ENCODE peak calls at places on chromosomes 6 and 20, in nine cellular contexts. Z, Y, E, N, J, O, U, K and B are unnamed samples.

GRCh38 chr6:42046491-42047219 is 3.7 kb upstream of the TAF8 start:
- DNase-seq in Z (no peak), Y (no peak), E (no peak), N (no peak), J (no peak), O (no peak), U (no peak), K (peak; percentile 55), B (no peak)

GRCh38 chr6:14241255-14242070 is 123.9 kb downstream of the CD83 start:
- DNase-seq in Z (peak; percentile 20), Y (no peak), E (no peak), N (no peak), J (no peak), O (no peak), U (no peak), K (no peak), B (no peak)

GRCh38 chr6:133631421-133631820 is 257.5 kb upstream of the TCF21 start:
- DNase-seq in Z (no peak), Y (no peak), E (no peak), N (no peak), J (no peak), O (no peak), U (no peak), K (no peak), B (no peak)

GRCh38 chr6:26105109-26105730 is 18.0 kb downstream of the HFE start:
- DNase-seq in Z (no peak), Y (no peak), E (no peak), N (no peak), J (no peak), O (no peak), U (no peak), K (no peak), B (no peak)

GRCh38 chr6:53115741-53116140 is 32.9 kb downstream of the GCM1 start:
- DNase-seq in Z (no peak), Y (no peak), E (no peak), N (no peak), J (no peak), O (no peak), U (no peak), K (no peak), B (no peak)

GRCh38 chr20:34983995-34984735 is 28.5 kb downstream of the MYH7B start:
- DNase-seq in Z (peak; percentile 65), Y (no peak), E (peak; percentile 69), N (peak; percentile 45), J (peak; percentile 21), O (peak; percentile 41), U (no peak), K (no peak), B (no peak)

GRCh38 chr6:45855642-45856408 is 159.8 kb downstream of the CLIC5 start:
- DNase-seq in Z (no peak), Y (no peak), E (no peak), N (no peak), J (no peak), O (no peak), U (no peak), K (no peak), B (no peak)

GRCh38 chr6:131660195-131660594 is 23.1 kb downstream of the ENPP3 start:
- DNase-seq in Z (no peak), Y (no peak), E (no peak), N (no peak), J (no peak), O (no peak), U (no peak), K (no peak), B (no peak)

GRCh38 chr20:15375836-15376235 is 1038.4 kb upstream of the FLRT3 start:
- DNase-seq in Z (no peak), Y (no peak), E (no peak), N (no peak), J (no peak), O (no peak), U (no peak), K (no peak), B (no peak)

GRCh38 chr6:105161411-105161810 is 18.4 kb downstream of the POPDC3 start:
- DNase-seq in Z (no peak), Y (no peak), E (no peak), N (no peak), J (no peak), O (no peak), U (no peak), K (no peak), B (no peak)

GRCh38 chr6:139062921-139063320 is 34.4 kb downstream of the ABRACL start:
- DNase-seq in Z (no peak), Y (no peak), E (no peak), N (no peak), J (no peak), O (no peak), U (no peak), K (no peak), B (no peak)

GRCh38 chr20:37356387-37356786 is 10.4 kb downstream of the SRC start:
- DNase-seq in Z (no peak), Y (no peak), E (no peak), N (no peak), J (peak; percentile 65), O (no peak), U (peak; percentile 76), K (no peak), B (no peak)

GRCh38 chr6:156779206-156780116 is 2.3 kb downstream of the ARID1B start:
- DNase-seq in Z (peak; percentile 63), Y (peak; percentile 26), E (peak; percentile 88), N (no peak), J (peak; percentile 64), O (peak; percentile 54), U (peak; percentile 58), K (peak; percentile 64), B (no peak)

GRCh38 chr20:8790442-8791074 is 278.3 kb upstream of the PLCB4 start:
- DNase-seq in Z (no peak), Y (no peak), E (no peak), N (no peak), J (no peak), O (peak; percentile 63), U (peak; percentile 36), K (peak; percentile 19), B (no peak)

GRCh38 chr6:36752886-36753506 is 55.4 kb downstream of the RAB44 start:
- DNase-seq in Z (no peak), Y (no peak), E (no peak), N (no peak), J (no peak), O (peak; percentile 67), U (no peak), K (no peak), B (no peak)

DNA sequence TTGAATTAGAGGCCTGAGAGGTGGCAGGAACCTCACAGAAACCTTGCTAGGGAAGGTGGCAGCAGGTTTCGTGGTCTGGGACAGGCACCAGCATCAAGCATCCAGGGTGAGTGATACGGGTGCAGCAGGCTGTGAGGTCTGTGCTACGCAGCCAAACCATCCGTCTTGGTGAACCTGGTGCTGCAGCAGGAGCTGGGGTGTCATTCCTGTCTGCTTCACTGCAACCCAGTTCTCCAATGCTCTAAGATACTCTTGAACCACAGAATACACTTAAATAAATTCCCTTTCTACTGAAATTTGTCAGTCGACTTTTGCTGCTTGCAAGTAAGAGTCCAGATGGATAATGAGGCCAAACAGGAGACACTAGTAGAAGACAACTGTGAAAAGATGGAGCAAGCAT is 9.7 kb upstream of the CBLN4 start:
- DNase-seq in Z (no peak), Y (no peak), E (no peak), N (no peak), J (no peak), O (no peak), U (no peak), K (no peak), B (no peak)
- H3K9me3 ChIP-seq in Z (peaks cover 85% of the 10 kb centered on the region), Y (no peaks in the 10 kb centered on the region), E (no peaks in the 10 kb centered on the region), N (peaks cover 3% of the 10 kb centered on the region), J (no peaks in the 10 kb centered on the region), O (no peaks in the 10 kb centered on the region), U (peaks cover 13% of the 10 kb centered on the region), K (no peaks in the 10 kb centered on the region), B (no peaks in the 10 kb centered on the region)

GRCh38 chr6:167571550-167571949 is 246.7 kb downstream of the TTLL2 start:
- DNase-seq in Z (no peak), Y (no peak), E (no peak), N (no peak), J (no peak), O (peak; percentile 13), U (no peak), K (no peak), B (no peak)

GRCh38 chr6:167573461-167574215 is 248.8 kb downstream of the TTLL2 start:
- DNase-seq in Z (no peak), Y (no peak), E (no peak), N (no peak), J (no peak), O (peak; percentile 12), U (no peak), K (no peak), B (no peak)

GRCh38 chr6:167570460-167571400 is 245.8 kb downstream of the TTLL2 start:
- DNase-seq in Z (no peak), Y (no peak), E (no peak), N (no peak), J (no peak), O (peak; percentile 11), U (no peak), K (no peak), B (no peak)

GRCh38 chr6:167572841-167573271 is 248.0 kb downstream of the TTLL2 start:
- DNase-seq in Z (no peak), Y (no peak), E (no peak), N (no peak), J (no peak), O (peak; percentile 14), U (no peak), K (no peak), B (no peak)

GRCh38 chr6:167572106-167572505 is 247.2 kb downstream of the TTLL2 start:
- DNase-seq in Z (no peak), Y (no peak), E (no peak), N (no peak), J (no peak), O (peak; percentile 14), U (no peak), K (no peak), B (no peak)
- H3K9me3 ChIP-seq in Z (no peaks in the 10 kb centered on the region), Y (no peaks in the 10 kb centered on the region), E (no peaks in the 10 kb centered on the region), N (no peaks in the 10 kb centered on the region), J (no peaks in the 10 kb centered on the region), O (no peaks in the 10 kb centered on the region), U (no peaks in the 10 kb centered on the region), K (no peaks in the 10 kb centered on the region), B (no peaks in the 10 kb centered on the region)

GRCh38 chr6:170031684-170032121 is 259.2 kb downstream of the DLL1 start:
- DNase-seq in Z (no peak), Y (no peak), E (peak; percentile 48), N (no peak), J (peak; percentile 11), O (no peak), U (peak; percentile 25), K (no peak), B (no peak)
- H3K9me3 ChIP-seq in Z (no peaks in the 10 kb centered on the region), Y (no peaks in the 10 kb centered on the region), E (peaks cover 2% of the 10 kb centered on the region), N (no peaks in the 10 kb centered on the region), J (peaks cover 8% of the 10 kb centered on the region), O (no peaks in the 10 kb centered on the region), U (peaks cover 5% of the 10 kb centered on the region), K (no peaks in the 10 kb centered on the region), B (peaks cover 3% of the 10 kb centered on the region)

DNA sequence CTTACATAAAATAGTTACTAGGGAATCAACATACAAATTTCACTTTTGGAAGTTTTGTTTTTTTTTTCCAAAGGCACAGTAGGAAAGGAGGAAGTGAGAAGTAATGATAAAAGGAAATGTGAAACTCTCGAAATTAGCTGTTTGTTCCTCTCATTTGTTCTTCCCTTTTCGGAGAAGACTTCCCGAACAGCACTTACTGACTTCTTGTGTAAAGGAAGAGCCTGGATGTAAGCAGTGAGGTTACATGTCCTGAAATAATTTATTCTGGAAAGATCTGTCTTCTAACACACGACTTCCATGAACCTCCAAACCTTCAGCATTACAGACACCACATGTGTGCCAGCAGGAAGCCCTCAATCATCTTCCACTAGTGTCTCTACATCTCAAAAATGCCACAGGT is 59.1 kb downstream of the KIF16B start:
- DNase-seq in Z (no peak), Y (no peak), E (no peak), N (no peak), J (no peak), O (no peak), U (no peak), K (no peak), B (no peak)
- H3K9me3 ChIP-seq in Z (no peaks in the 10 kb centered on the region), Y (no peaks in the 10 kb centered on the region), E (no peaks in the 10 kb centered on the region), N (no peaks in the 10 kb centered on the region), J (no peaks in the 10 kb centered on the region), O (no peaks in the 10 kb centered on the region), U (no peaks in the 10 kb centered on the region), K (no peaks in the 10 kb centered on the region), B (no peaks in the 10 kb centered on the region)